ENCODE peak calls at places on chromosomes 4 and X, in seven cellular contexts. R is T-helper 1 cell, K is MCF 10A, Z is cerebellar cortex, G is HT-29, F is fibroblast of the conjunctiva, B is AG08395. T is an unnamed sample.

GRCh38 chrX:4674028-4674782 is 960.8 kb upstream of the PRKX start:
- DNase-seq in R (no peak), K (no peak), Z (no peak), G (peak; percentile 19), F (no peak), B (no peak), T (no peak)

GRCh38 chr4:118158946-118159345 is 124.7 kb downstream of the NDST3 start:
- DNase-seq in R (no peak), K (no peak), Z (no peak), G (no peak), F (no peak), B (no peak), T (no peak)

GRCh38 chr4:10093801-10094552 is 22.6 kb downstream of the WDR1 start:
- DNase-seq in R (no peak), K (no peak), Z (no peak), G (no peak), F (no peak), B (peak; percentile 65), T (peak; percentile 40)

GRCh38 chr4:98203406-98204235 is 57.6 kb upstream of the RAP1GDS1 start:
- DNase-seq in R (no peak), K (no peak), Z (no peak), G (no peak), F (no peak), B (no peak), T (peak; percentile 30)

GRCh38 chrX:134426285-134426684 is 33.7 kb upstream of the HPRT1 start:
- DNase-seq in R (no peak), K (no peak), Z (no peak), G (no peak), F (no peak), B (no peak), T (no peak)

GRCh38 chr4:121749225-121749624 is 15.7 kb downstream of the SMIM43 start:
- DNase-seq in R (no peak), K (no peak), Z (no peak), G (no peak), F (no peak), B (no peak), T (no peak)

GRCh38 chr4:97759785-97760184 is 383.5 kb downstream of the STPG2 start:
- DNase-seq in R (no peak), K (no peak), Z (no peak), G (no peak), F (no peak), B (no peak), T (peak; percentile 23)

GRCh38 chrX:9829308-9830267 is 43.4 kb downstream of the SHROOM2 start:
- DNase-seq in R (no peak), K (peak; percentile 97), Z (no peak), G (peak; percentile 6), F (no peak), B (no peak), T (peak; percentile 97)

GRCh38 chrX:118420462-118420861 is 74.6 kb downstream of the WDR44 start:
- DNase-seq in R (no peak), K (peak; percentile 46), Z (peak; percentile 1), G (peak; percentile 41), F (peak; percentile 10), B (peak; percentile 4), T (peak; percentile 56)

GRCh38 chr4:47486306-47486705 is 1.2 kb downstream of the ATP10D start:
- DNase-seq in R (no peak), K (no peak), Z (no peak), G (no peak), F (no peak), B (no peak), T (no peak)

GRCh38 chr4:151854731-151855130 is 93.9 kb upstream of the GATB start:
- DNase-seq in R (no peak), K (no peak), Z (no peak), G (no peak), F (no peak), B (peak; percentile 30), T (peak; percentile 47)

GRCh38 chr4:15651682-15652081 is 3.5 kb downstream of the FBXL5 start:
- DNase-seq in R (no peak), K (no peak), Z (no peak), G (no peak), F (no peak), B (no peak), T (no peak)

GRCh38 chrX:43064096-43064495 is 286.1 kb upstream of the PPP1R2C start:
- DNase-seq in R (no peak), K (no peak), Z (no peak), G (no peak), F (no peak), B (no peak), T (no peak)

GRCh38 chr4:682490-683172 is 6.3 kb downstream of the SLC49A3 start:
- DNase-seq in R (no peak), K (no peak), Z (no peak), G (peak; percentile 54), F (no peak), B (no peak), T (no peak)

GRCh38 chrX:107000013-107000515 is at the start of gene MORC4:
- DNase-seq in R (peak; percentile 25), K (peak; percentile 86), Z (peak; percentile 78), G (peak; percentile 86), F (peak; percentile 59), B (peak; percentile 40), T (peak; percentile 61)

GRCh38 chr4:110278127-110278526 is 79.7 kb upstream of the ELOVL6 start:
- DNase-seq in R (no peak), K (no peak), Z (no peak), G (no peak), F (no peak), B (no peak), T (no peak)

GRCh38 chr4:56757821-56758400 is 63.6 kb downstream of the SPINK2 start:
- DNase-seq in R (peak; percentile 13), K (peak; percentile 87), Z (no peak), G (peak; percentile 89), F (peak; percentile 63), B (peak; percentile 86), T (peak; percentile 87)

GRCh38 chrX:9188117-9188516 is 154.2 kb upstream of the FAM9B start:
- DNase-seq in R (no peak), K (no peak), Z (peak; percentile 2), G (no peak), F (no peak), B (no peak), T (no peak)

GRCh38 chr4:155889036-155889793 is 14.3 kb upstream of the TDO2 start:
- DNase-seq in R (no peak), K (peak; percentile 90), Z (no peak), G (no peak), F (peak; percentile 60), B (peak; percentile 78), T (peak; percentile 99)

GRCh38 chr4:71768123-71768522 is 15.8 kb downstream of the GC start:
- DNase-seq in R (no peak), K (no peak), Z (no peak), G (no peak), F (no peak), B (no peak), T (no peak)

GRCh38 chrX:47637546-47638195 is 7.9 kb upstream of the CFP start:
- DNase-seq in R (no peak), K (no peak), Z (peak; percentile 73), G (no peak), F (no peak), B (no peak), T (no peak)

GRCh38 chr4:85955614-85956295 is 404.1 kb downstream of the MAPK10 start:
- DNase-seq in R (no peak), K (peak; percentile 4), Z (no peak), G (no peak), F (no peak), B (no peak), T (peak; percentile 91)

GRCh38 chr4:4426511-4427477 is 39.9 kb downstream of the NSG1 start:
- DNase-seq in R (no peak), K (no peak), Z (no peak), G (no peak), F (no peak), B (no peak), T (peak; percentile 69)

GRCh38 chr4:79284893-79285292 is 41.0 kb downstream of the NAA11 start:
- DNase-seq in R (no peak), K (no peak), Z (no peak), G (peak; percentile 16), F (no peak), B (no peak), T (peak; percentile 24)

GRCh38 chrX:154840856-154841255 is 6.4 kb upstream of the SMIM9 start:
- DNase-seq in R (no peak), K (peak; percentile 63), Z (peak; percentile 22), G (peak; percentile 69), F (peak; percentile 37), B (peak; percentile 52), T (peak; percentile 43)